ENCODE peak calls at places on chromosomes 1 and 21, in nine cellular contexts. One of them, this sample, is unnamed.

GRCh38 chr1:151832318-151832984 is 849 bp upstream of the RORC start:
- DNase-seq in left ventricle myocardium inferior: peak; percentile 84
- DNase-seq in hepatocyte: peak; percentile 52
- DNase-seq in transverse colon: peak; percentile 87
- DNase-seq in colonic mucosa: peak; percentile 88
- DNase-seq in tibial nerve: no peak
- DNase-seq in CD8-positive, alpha-beta T cell: no peak
- DNase-seq in CD4-positive, alpha-beta T cell: no peak
- DNase-seq in IMR-90: peak; percentile 41
- DNase-seq in this sample: no peak

GRCh38 chr1:56330400-56331026 is 248.8 kb downstream of the PLPP3 start:
- DNase-seq in IMR-90: peak; percentile 84
- DNase-seq in CD8-positive, alpha-beta T cell: no peak
- DNase-seq in tibial nerve: no peak
- DNase-seq in CD4-positive, alpha-beta T cell: no peak
- DNase-seq in transverse colon: no peak
- DNase-seq in colonic mucosa: no peak
- DNase-seq in left ventricle myocardium inferior: no peak
- DNase-seq in hepatocyte: peak; percentile 45
- DNase-seq in this sample: no peak

GRCh38 chr1:24920155-24920925 is 9.7 kb downstream of the RUNX3 start:
- DNase-seq in hepatocyte: no peak
- DNase-seq in tibial nerve: peak; percentile 28
- DNase-seq in left ventricle myocardium inferior: no peak
- DNase-seq in CD4-positive, alpha-beta T cell: no peak
- DNase-seq in colonic mucosa: no peak
- DNase-seq in CD8-positive, alpha-beta T cell: no peak
- DNase-seq in transverse colon: no peak
- DNase-seq in IMR-90: peak; percentile 74
- DNase-seq in this sample: no peak

GRCh38 chr1:2190491-2190976 is 4.0 kb downstream of the FAAP20 start:
- DNase-seq in IMR-90: no peak
- DNase-seq in left ventricle myocardium inferior: no peak
- DNase-seq in hepatocyte: no peak
- DNase-seq in tibial nerve: no peak
- DNase-seq in CD4-positive, alpha-beta T cell: no peak
- DNase-seq in transverse colon: no peak
- DNase-seq in colonic mucosa: peak; percentile 22
- DNase-seq in CD8-positive, alpha-beta T cell: no peak
- DNase-seq in this sample: no peak

GRCh38 chr1:193113258-193113991 is 8.2 kb upstream of the GLRX2 start:
- DNase-seq in CD4-positive, alpha-beta T cell: no peak
- DNase-seq in IMR-90: no peak
- DNase-seq in tibial nerve: no peak
- DNase-seq in transverse colon: no peak
- DNase-seq in colonic mucosa: no peak
- DNase-seq in left ventricle myocardium inferior: no peak
- DNase-seq in hepatocyte: no peak
- DNase-seq in CD8-positive, alpha-beta T cell: no peak
- DNase-seq in this sample: no peak

GRCh38 chr21:44054710-44055109 is 42.6 kb downstream of the TRAPPC10 start:
- DNase-seq in left ventricle myocardium inferior: no peak
- DNase-seq in colonic mucosa: no peak
- DNase-seq in hepatocyte: peak; percentile 35
- DNase-seq in tibial nerve: no peak
- DNase-seq in CD4-positive, alpha-beta T cell: no peak
- DNase-seq in transverse colon: no peak
- DNase-seq in CD8-positive, alpha-beta T cell: no peak
- DNase-seq in IMR-90: peak; percentile 56
- DNase-seq in this sample: no peak

GRCh38 chr1:223248001-223248786 is 105.1 kb upstream of the TLR5 start:
- DNase-seq in IMR-90: no peak
- DNase-seq in CD8-positive, alpha-beta T cell: peak; percentile 39
- DNase-seq in tibial nerve: no peak
- DNase-seq in colonic mucosa: no peak
- DNase-seq in CD4-positive, alpha-beta T cell: no peak
- DNase-seq in hepatocyte: no peak
- DNase-seq in left ventricle myocardium inferior: no peak
- DNase-seq in transverse colon: no peak
- DNase-seq in this sample: no peak

GRCh38 chr1:47235280-47235679 is 3.3 kb upstream of the TAL1 start:
- DNase-seq in hepatocyte: no peak
- DNase-seq in CD4-positive, alpha-beta T cell: no peak
- DNase-seq in IMR-90: no peak
- DNase-seq in transverse colon: no peak
- DNase-seq in tibial nerve: no peak
- DNase-seq in colonic mucosa: no peak
- DNase-seq in CD8-positive, alpha-beta T cell: no peak
- DNase-seq in left ventricle myocardium inferior: peak; percentile 46
- DNase-seq in this sample: no peak

GRCh38 chr1:214840366-214840765 is 237.4 kb downstream of the CENPF start:
- DNase-seq in CD4-positive, alpha-beta T cell: no peak
- DNase-seq in left ventricle myocardium inferior: no peak
- DNase-seq in hepatocyte: no peak
- DNase-seq in colonic mucosa: no peak
- DNase-seq in CD8-positive, alpha-beta T cell: no peak
- DNase-seq in IMR-90: peak; percentile 69
- DNase-seq in transverse colon: no peak
- DNase-seq in tibial nerve: no peak
- DNase-seq in this sample: no peak

GRCh38 chr1:220748091-220748934 is at the start of gene MTARC2:
- DNase-seq in CD4-positive, alpha-beta T cell: no peak
- DNase-seq in colonic mucosa: peak; percentile 86
- DNase-seq in transverse colon: peak; percentile 80
- DNase-seq in hepatocyte: peak; percentile 87
- DNase-seq in IMR-90: peak; percentile 49
- DNase-seq in tibial nerve: peak; percentile 46
- DNase-seq in CD8-positive, alpha-beta T cell: no peak
- DNase-seq in left ventricle myocardium inferior: peak; percentile 86
- DNase-seq in this sample: no peak

GRCh38 chr1:16091296-16091695 is 17.8 kb upstream of the FAM131C start:
- DNase-seq in CD4-positive, alpha-beta T cell: no peak
- DNase-seq in colonic mucosa: no peak
- DNase-seq in transverse colon: no peak
- DNase-seq in hepatocyte: no peak
- DNase-seq in CD8-positive, alpha-beta T cell: no peak
- DNase-seq in tibial nerve: no peak
- DNase-seq in IMR-90: no peak
- DNase-seq in left ventricle myocardium inferior: peak; percentile 1
- DNase-seq in this sample: no peak

GRCh38 chr1:36888811-36889477 is 145.4 kb downstream of the GRIK3 start:
- DNase-seq in CD8-positive, alpha-beta T cell: no peak
- DNase-seq in left ventricle myocardium inferior: no peak
- DNase-seq in IMR-90: no peak
- DNase-seq in tibial nerve: no peak
- DNase-seq in transverse colon: no peak
- DNase-seq in colonic mucosa: no peak
- DNase-seq in CD4-positive, alpha-beta T cell: no peak
- DNase-seq in hepatocyte: no peak
- DNase-seq in this sample: no peak

GRCh38 chr21:25936776-25937175 is 202.0 kb downstream of the GABPA start:
- DNase-seq in CD4-positive, alpha-beta T cell: no peak
- DNase-seq in transverse colon: no peak
- DNase-seq in tibial nerve: no peak
- DNase-seq in IMR-90: peak; percentile 15
- DNase-seq in colonic mucosa: no peak
- DNase-seq in left ventricle myocardium inferior: no peak
- DNase-seq in hepatocyte: no peak
- DNase-seq in CD8-positive, alpha-beta T cell: no peak
- DNase-seq in this sample: no peak

GRCh38 chr21:35316933-35317332 is 267.8 kb upstream of the RUNX1 start:
- DNase-seq in left ventricle myocardium inferior: no peak
- DNase-seq in CD4-positive, alpha-beta T cell: no peak
- DNase-seq in colonic mucosa: no peak
- DNase-seq in transverse colon: no peak
- DNase-seq in CD8-positive, alpha-beta T cell: no peak
- DNase-seq in IMR-90: peak; percentile 86
- DNase-seq in hepatocyte: peak; percentile 69
- DNase-seq in tibial nerve: no peak
- DNase-seq in this sample: no peak

GRCh38 chr1:108570128-108570527 is 10.2 kb downstream of the EEIG2 start:
- DNase-seq in transverse colon: no peak
- DNase-seq in IMR-90: peak; percentile 6
- DNase-seq in colonic mucosa: no peak
- DNase-seq in hepatocyte: no peak
- DNase-seq in left ventricle myocardium inferior: no peak
- DNase-seq in tibial nerve: no peak
- DNase-seq in CD8-positive, alpha-beta T cell: no peak
- DNase-seq in CD4-positive, alpha-beta T cell: no peak
- DNase-seq in this sample: peak; percentile 21

GRCh38 chr1:203284411-203285208 is 20.7 kb upstream of the BTG2 start:
- DNase-seq in transverse colon: no peak
- DNase-seq in CD8-positive, alpha-beta T cell: no peak
- DNase-seq in CD4-positive, alpha-beta T cell: no peak
- DNase-seq in hepatocyte: no peak
- DNase-seq in left ventricle myocardium inferior: no peak
- DNase-seq in colonic mucosa: peak; percentile 20
- DNase-seq in IMR-90: no peak
- DNase-seq in tibial nerve: no peak
- DNase-seq in this sample: no peak

GRCh38 chr1:7783178-7783711 is 846 bp upstream of the PER3 start:
- DNase-seq in transverse colon: peak; percentile 72
- DNase-seq in IMR-90: peak; percentile 24
- DNase-seq in CD8-positive, alpha-beta T cell: no peak
- DNase-seq in colonic mucosa: peak; percentile 68
- DNase-seq in hepatocyte: peak; percentile 77
- DNase-seq in CD4-positive, alpha-beta T cell: no peak
- DNase-seq in tibial nerve: peak; percentile 65
- DNase-seq in left ventricle myocardium inferior: peak; percentile 83
- DNase-seq in this sample: no peak
- H3K27ac ChIP-seq in transverse colon: peak overlapping the region; percentile 89
- H3K27ac ChIP-seq in IMR-90: peak overlapping the region; percentile 27
- H3K27ac ChIP-seq in CD8-positive, alpha-beta T cell: no peak overlapping the region
- H3K27ac ChIP-seq in colonic mucosa: peak overlapping the region; percentile 69
- H3K27ac ChIP-seq in hepatocyte: peak overlapping the region; percentile 51
- H3K27ac ChIP-seq in CD4-positive, alpha-beta T cell: no peak overlapping the region
- H3K27ac ChIP-seq in tibial nerve: peak overlapping the region; percentile 96
- H3K27ac ChIP-seq in left ventricle myocardium inferior: peak overlapping the region; percentile 94
- H3K27ac ChIP-seq in this sample: peak overlapping the region; percentile 10

DNA sequence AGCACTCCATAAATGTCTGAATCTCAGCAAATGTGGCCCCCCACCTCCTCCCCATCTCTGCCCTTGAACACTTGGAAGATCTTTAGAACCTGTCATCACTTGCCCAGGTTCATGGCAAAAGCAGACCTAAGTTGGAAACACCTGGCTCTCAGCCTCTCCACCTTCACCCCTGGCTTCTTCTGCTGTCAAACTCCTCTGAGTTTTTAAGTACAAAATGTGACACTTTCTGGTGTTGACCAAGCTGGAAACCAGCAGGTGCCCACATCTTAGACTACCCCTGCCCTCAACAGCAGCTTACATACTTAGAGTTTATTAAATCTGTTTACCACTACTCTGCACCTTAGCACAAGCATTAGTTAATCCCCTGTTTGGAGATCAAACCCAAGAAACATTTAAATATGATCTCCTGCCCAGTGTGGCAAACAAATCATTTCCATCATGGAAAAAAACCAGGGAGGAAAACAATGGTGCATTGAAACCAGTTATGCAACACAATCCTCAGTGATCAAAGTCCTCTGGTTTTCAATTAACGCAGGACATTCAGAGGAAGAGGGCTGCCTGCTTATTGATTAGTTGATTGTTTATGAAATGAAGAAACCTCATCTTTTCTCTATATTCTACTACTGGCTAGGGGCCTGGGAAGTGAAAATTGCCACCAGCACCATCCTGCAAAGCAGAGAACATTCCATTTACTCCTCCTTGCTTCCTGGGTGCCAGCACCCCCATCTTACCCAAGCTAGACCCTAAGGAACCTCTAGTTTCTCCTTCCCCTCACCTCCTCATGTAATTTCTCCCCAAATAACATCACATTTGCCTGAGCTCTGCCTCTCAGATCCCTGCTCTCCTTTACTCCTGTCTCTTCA is 139.4 kb upstream of the RAB4A start:
- DNase-seq in hepatocyte: peak; percentile 44
- DNase-seq in CD4-positive, alpha-beta T cell: no peak
- DNase-seq in tibial nerve: no peak
- DNase-seq in CD8-positive, alpha-beta T cell: no peak
- DNase-seq in left ventricle myocardium inferior: no peak
- DNase-seq in colonic mucosa: no peak
- DNase-seq in IMR-90: no peak
- DNase-seq in transverse colon: no peak
- DNase-seq in this sample: no peak
- H3K27ac ChIP-seq in hepatocyte: peak overlapping the region; percentile 87
- H3K27ac ChIP-seq in CD4-positive, alpha-beta T cell: no peak overlapping the region
- H3K27ac ChIP-seq in tibial nerve: no peak overlapping the region
- H3K27ac ChIP-seq in CD8-positive, alpha-beta T cell: no peak overlapping the region
- H3K27ac ChIP-seq in left ventricle myocardium inferior: no peak overlapping the region
- H3K27ac ChIP-seq in colonic mucosa: peak overlapping the region; percentile 18
- H3K27ac ChIP-seq in IMR-90: no peak overlapping the region
- H3K27ac ChIP-seq in transverse colon: peak overlapping the region; percentile 63
- H3K27ac ChIP-seq in this sample: no peak overlapping the region

GRCh38 chr1:14733053-14733778 is 134.7 kb downstream of the KAZN start:
- DNase-seq in hepatocyte: peak; percentile 20
- DNase-seq in IMR-90: no peak
- DNase-seq in CD8-positive, alpha-beta T cell: no peak
- DNase-seq in left ventricle myocardium inferior: no peak
- DNase-seq in colonic mucosa: no peak
- DNase-seq in transverse colon: no peak
- DNase-seq in tibial nerve: no peak
- DNase-seq in CD4-positive, alpha-beta T cell: no peak
- DNase-seq in this sample: no peak

GRCh38 chr1:14737561-14738094 is 139.1 kb downstream of the KAZN start:
- DNase-seq in IMR-90: no peak
- DNase-seq in hepatocyte: no peak
- DNase-seq in transverse colon: no peak
- DNase-seq in left ventricle myocardium inferior: no peak
- DNase-seq in CD4-positive, alpha-beta T cell: no peak
- DNase-seq in colonic mucosa: no peak
- DNase-seq in tibial nerve: no peak
- DNase-seq in CD8-positive, alpha-beta T cell: no peak
- DNase-seq in this sample: no peak

GRCh38 chr1:14735861-14736260 is 137.4 kb downstream of the KAZN start:
- DNase-seq in hepatocyte: no peak
- DNase-seq in colonic mucosa: no peak
- DNase-seq in CD8-positive, alpha-beta T cell: no peak
- DNase-seq in tibial nerve: no peak
- DNase-seq in left ventricle myocardium inferior: no peak
- DNase-seq in transverse colon: no peak
- DNase-seq in CD4-positive, alpha-beta T cell: no peak
- DNase-seq in IMR-90: no peak
- DNase-seq in this sample: no peak

GRCh38 chr1:14732726-14733052 is 134.2 kb downstream of the KAZN start:
- DNase-seq in transverse colon: no peak
- DNase-seq in tibial nerve: no peak
- DNase-seq in CD4-positive, alpha-beta T cell: no peak
- DNase-seq in hepatocyte: no peak
- DNase-seq in colonic mucosa: no peak
- DNase-seq in left ventricle myocardium inferior: no peak
- DNase-seq in CD8-positive, alpha-beta T cell: no peak
- DNase-seq in IMR-90: no peak
- DNase-seq in this sample: no peak

GRCh38 chr1:14733779-14734140 is 135.3 kb downstream of the KAZN start:
- DNase-seq in CD4-positive, alpha-beta T cell: no peak
- DNase-seq in left ventricle myocardium inferior: no peak
- DNase-seq in tibial nerve: no peak
- DNase-seq in hepatocyte: no peak
- DNase-seq in colonic mucosa: no peak
- DNase-seq in IMR-90: no peak
- DNase-seq in CD8-positive, alpha-beta T cell: no peak
- DNase-seq in transverse colon: no peak
- DNase-seq in this sample: no peak
- H3K27ac ChIP-seq in CD4-positive, alpha-beta T cell: no peak overlapping the region
- H3K27ac ChIP-seq in left ventricle myocardium inferior: no peak overlapping the region
- H3K27ac ChIP-seq in tibial nerve: no peak overlapping the region
- H3K27ac ChIP-seq in hepatocyte: no peak overlapping the region
- H3K27ac ChIP-seq in colonic mucosa: no peak overlapping the region
- H3K27ac ChIP-seq in IMR-90: no peak overlapping the region
- H3K27ac ChIP-seq in CD8-positive, alpha-beta T cell: no peak overlapping the region
- H3K27ac ChIP-seq in transverse colon: no peak overlapping the region
- H3K27ac ChIP-seq in this sample: no peak overlapping the region

GRCh38 chr1:6859415-6860343 is 74.4 kb downstream of the CAMTA1 start:
- DNase-seq in hepatocyte: peak; percentile 40
- DNase-seq in tibial nerve: no peak
- DNase-seq in colonic mucosa: no peak
- DNase-seq in left ventricle myocardium inferior: no peak
- DNase-seq in CD4-positive, alpha-beta T cell: no peak
- DNase-seq in transverse colon: no peak
- DNase-seq in CD8-positive, alpha-beta T cell: no peak
- DNase-seq in IMR-90: peak; percentile 99
- DNase-seq in this sample: no peak
- H3K27ac ChIP-seq in hepatocyte: peak overlapping the region; percentile 62
- H3K27ac ChIP-seq in tibial nerve: peak overlapping the region; percentile 64
- H3K27ac ChIP-seq in colonic mucosa: no peak overlapping the region
- H3K27ac ChIP-seq in left ventricle myocardium inferior: peak overlapping the region; percentile 47
- H3K27ac ChIP-seq in CD4-positive, alpha-beta T cell: no peak overlapping the region
- H3K27ac ChIP-seq in transverse colon: peak overlapping the region; percentile 4
- H3K27ac ChIP-seq in CD8-positive, alpha-beta T cell: no peak overlapping the region
- H3K27ac ChIP-seq in IMR-90: peak overlapping the region; percentile 99
- H3K27ac ChIP-seq in this sample: no peak overlapping the region